ENCODE peak calls at places on chromosomes 1 and 21, in nine cellular contexts. I is lower lobe of right lung, J is H9, F is SK-N-SH, R is Peyer's patch, E is cardiac muscle cell, T is vagina, N is stomach, K is testis. D is an unnamed sample.

GRCh38 chr1:94039514-94039870 is 81.5 kb downstream of the ABCA4 start:
- DNase-seq in E (peak; percentile 91), T (no peak), R (peak; percentile 75), I (peak; percentile 76), K (peak; percentile 90), F (peak; percentile 74), N (peak; percentile 74), J (peak; percentile 75), D (peak; percentile 87)

GRCh38 chr21:25857308-25858099 is 122.7 kb downstream of the GABPA start:
- DNase-seq in N (no peak), F (no peak), E (no peak), T (no peak), R (no peak), J (no peak), I (no peak), K (no peak), D (no peak)

GRCh38 chr1:2384130-2384860 is 7.1 kb downstream of the MORN1 start:
- DNase-seq in T (no peak), J (no peak), R (peak; percentile 34), F (no peak), E (no peak), K (no peak), N (no peak), I (peak; percentile 23), D (no peak)

GRCh38 chr1:158972841-158973240 is 36.9 kb upstream of the IFI16 start:
- DNase-seq in N (no peak), K (peak; percentile 51), J (no peak), E (peak; percentile 41), T (no peak), R (no peak), I (no peak), F (no peak), D (no peak)

GRCh38 chr1:32200226-32201010 is at the start of gene CCDC28B:
- DNase-seq in R (peak; percentile 65), J (peak; percentile 86), I (peak; percentile 61), T (no peak), K (peak; percentile 73), F (peak; percentile 86), N (peak; percentile 45), E (peak; percentile 74), D (peak; percentile 73)

GRCh38 chr1:78075621-78076020 is 29.9 kb downstream of the GIPC2 start:
- DNase-seq in E (no peak), N (no peak), R (no peak), K (no peak), T (no peak), J (no peak), F (no peak), I (no peak), D (no peak)

GRCh38 chr1:109392788-109393580 is 4.7 kb downstream of the SORT1 start:
- DNase-seq in K (peak; percentile 75), J (no peak), E (peak; percentile 86), T (no peak), I (peak; percentile 78), F (no peak), R (peak; percentile 81), N (peak; percentile 65), D (peak; percentile 74)

GRCh38 chr1:175394739-175395138 is 202.2 kb upstream of the KIAA0040 start:
- DNase-seq in E (no peak), I (no peak), K (no peak), J (no peak), F (no peak), R (no peak), N (no peak), T (no peak), D (no peak)

GRCh38 chr21:38506606-38507331 is 8.5 kb upstream of the ERG start:
- DNase-seq in I (no peak), N (no peak), E (no peak), K (no peak), F (no peak), R (no peak), J (no peak), T (no peak), D (no peak)

GRCh38 chr1:159170639-159171038 is 776 bp upstream of the CADM3 start:
- DNase-seq in N (no peak), K (no peak), F (no peak), J (no peak), E (no peak), R (no peak), I (no peak), T (no peak), D (no peak)

GRCh38 chr1:89659322-89660061 is 26.6 kb downstream of the LRRC8C start:
- DNase-seq in K (no peak), E (peak; percentile 32), J (no peak), F (no peak), N (no peak), I (no peak), T (no peak), R (no peak), D (no peak)

GRCh38 chr1:115507256-115507589 is 134.5 kb upstream of the VANGL1 start:
- DNase-seq in F (peak; percentile 52), T (no peak), I (no peak), J (peak; percentile 58), E (peak; percentile 56), R (no peak), N (no peak), K (no peak), D (peak; percentile 46)
- TF ChIP-seq CTCF in F (peak; percentile 62), T (no peak), I (peak; percentile 23), J (peak; percentile 70), E (peak; percentile 60), R (no peak), N (no peak), K (peak; percentile 30), D (peak; percentile 45)

DNA sequence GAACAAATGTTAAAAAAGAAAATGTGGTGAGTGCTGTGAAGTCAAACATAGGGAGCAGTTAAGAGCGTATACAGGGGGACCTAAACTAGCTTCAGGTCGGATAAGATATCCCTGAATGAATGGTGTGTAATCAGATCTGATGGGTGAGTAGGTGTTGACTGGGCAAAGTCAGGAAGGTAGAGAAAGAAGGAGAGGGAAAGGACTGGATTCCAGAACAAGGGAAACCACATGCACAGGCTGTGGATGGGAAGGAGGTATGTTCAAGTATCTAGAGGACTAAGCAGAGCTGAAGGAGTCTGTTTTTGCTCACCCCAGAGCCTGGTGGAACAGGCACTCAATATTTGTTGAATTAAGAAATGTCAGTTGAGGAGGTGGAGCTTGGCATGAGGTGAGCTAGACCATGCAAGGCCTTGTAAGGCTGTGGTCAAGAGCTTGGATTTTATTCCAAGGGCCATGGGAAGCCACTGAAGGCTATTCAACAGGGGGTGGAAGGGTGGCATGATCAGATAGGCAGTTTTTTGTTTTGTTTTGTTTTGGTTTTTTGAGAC is 27.4 kb downstream of the MAP7D1 start:
- DNase-seq in R (no peak), E (peak; percentile 18), N (no peak), F (no peak), J (no peak), K (no peak), I (no peak), T (no peak), D (no peak)
- H3K27ac ChIP-seq in R (no peak overlapping the region), E (peak overlapping the region; percentile 71), N (peak overlapping the region; percentile 67), F (peak overlapping the region; percentile 17), J (no peak overlapping the region), K (no peak overlapping the region), I (no peak overlapping the region), T (peak overlapping the region; percentile 10), D (no peak overlapping the region)

GRCh38 chr1:180366386-180367068 is 135.8 kb downstream of the ACBD6 start:
- DNase-seq in I (no peak), N (no peak), E (no peak), J (no peak), K (no peak), T (no peak), R (no peak), F (no peak), D (no peak)

GRCh38 chr1:180360333-180361075 is 130.4 kb downstream of the LHX4 start:
- DNase-seq in R (no peak), T (no peak), K (no peak), J (no peak), F (no peak), E (no peak), N (no peak), I (no peak), D (no peak)

GRCh38 chr1:180363596-180363995 is 133.5 kb downstream of the LHX4 start:
- DNase-seq in F (no peak), K (no peak), E (no peak), J (no peak), R (no peak), T (no peak), I (no peak), N (no peak), D (no peak)

GRCh38 chr1:180369061-180369460 is 133.3 kb downstream of the ACBD6 start:
- DNase-seq in T (no peak), R (no peak), E (no peak), K (no peak), I (no peak), N (no peak), J (no peak), F (no peak), D (no peak)

GRCh38 chr1:180365039-180365438 is 135.0 kb downstream of the LHX4 start:
- DNase-seq in F (no peak), R (no peak), I (no peak), E (no peak), J (no peak), N (no peak), K (no peak), T (no peak), D (no peak)
- TF ChIP-seq CTCF in F (peak; percentile 39), R (no peak), I (no peak), E (no peak), J (peak; percentile 75), N (no peak), K (no peak), T (no peak), D (no peak)

DNA sequence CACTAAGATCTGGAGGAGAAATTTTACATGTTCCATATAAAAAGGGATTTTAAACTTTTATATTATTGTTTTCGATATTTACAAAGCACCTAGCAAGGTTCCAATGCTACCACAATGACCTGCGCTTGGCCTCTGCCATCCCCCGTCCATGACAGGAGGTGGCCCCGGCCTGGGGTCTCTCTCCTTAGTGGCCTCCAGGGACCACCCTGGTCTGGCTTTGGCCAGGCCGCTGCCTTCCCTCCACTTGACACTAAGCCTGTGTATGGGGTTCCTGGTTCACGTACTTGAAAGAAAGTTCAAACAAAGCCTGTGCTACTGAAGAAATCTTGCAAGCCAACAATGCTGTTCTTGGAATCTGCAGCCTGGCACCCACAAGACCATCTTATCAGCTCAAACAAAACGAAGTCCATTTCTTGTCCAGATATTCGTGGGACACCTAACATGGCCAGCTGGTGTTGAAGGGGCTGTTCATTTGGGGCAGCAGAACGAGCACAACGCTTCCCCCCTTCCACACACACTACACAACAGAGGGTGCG is 12.8 kb downstream of the PRDM15 start:
- DNase-seq in K (no peak), R (no peak), N (peak; percentile 44), I (no peak), E (no peak), T (no peak), F (no peak), J (no peak), D (no peak)
- H3K27ac ChIP-seq in K (no peak overlapping the region), R (no peak overlapping the region), N (peak overlapping the region; percentile 54), I (no peak overlapping the region), E (no peak overlapping the region), T (no peak overlapping the region), F (no peak overlapping the region), J (no peak overlapping the region), D (no peak overlapping the region)